ENCODE peak calls at places on chromosomes 16 and 17, in four cellular contexts. W is vagina; F is activated CD4-positive, alpha-beta T cell treated with anti-CD3 and anti-CD28 coated beads, Interleukin-2, amount 10 ng/mL, durations not matched to agents 7 days and 5 days; M is NCI-H774. X is an unnamed sample.
A peak's percentile ranks its signal among the peaks of the same experiment; 100 is the strongest.

GRCh38 chr17:60164164-60164563 is 14.4 kb downstream of the CA4 start:
- DNase-seq in F (no peak), M (no peak), W (no peak), X (no peak)

GRCh38 chr17:3773511-3773910 is 27.5 kb downstream of the ITGAE start:
- DNase-seq in M (no peak), W (no peak), F (no peak), X (no peak)

GRCh38 chr16:49924078-49924477 is 68.2 kb upstream of the ZNF423 start:
- DNase-seq in F (no peak), W (no peak), M (no peak), X (no peak)

GRCh38 chr16:945271-946047 is 25.3 kb downstream of the LMF1 start:
- DNase-seq in M (no peak), F (no peak), W (no peak), X (no peak)

GRCh38 chr16:55471448-55472097 is 7.4 kb upstream of the MMP2 start:
- DNase-seq in F (no peak), W (no peak), M (no peak), X (no peak)

GRCh38 chr17:59825533-59826316 is 67.0 kb downstream of the TUBD1 start:
- DNase-seq in M (no peak), F (no peak), W (no peak), X (no peak)

GRCh38 chr17:17859909-17860760 is 23.3 kb upstream of the SREBF1 start:
- DNase-seq in W (no peak), F (peak; percentile 78), M (no peak), X (no peak)

GRCh38 chr17:74923538-74924249 is 379 bp upstream of the OTOP2 start:
- DNase-seq in M (peak; percentile 70), F (peak; percentile 71), W (no peak), X (no peak)

GRCh38 chr17:82670661-82671060 is 22.4 kb upstream of the WDR45B start:
- DNase-seq in F (no peak), W (no peak), M (no peak), X (peak; percentile 24)

GRCh38 chr16:17561056-17561455 is 90.3 kb upstream of the XYLT1 start:
- DNase-seq in M (no peak), W (no peak), F (no peak), X (no peak)

GRCh38 chr16:27020031-27020430 is 46.7 kb upstream of the C16orf82 start:
- DNase-seq in F (no peak), M (no peak), W (peak; percentile 58), X (no peak)

GRCh38 chr16:77657016-77657415 is 65.3 kb upstream of the NUDT7 start:
- DNase-seq in W (no peak), M (no peak), F (no peak), X (no peak)

GRCh38 chr16:67425046-67425445 is 5.9 kb upstream of the HSD11B2 start:
- DNase-seq in W (no peak), F (no peak), M (no peak), X (no peak)

GRCh38 chr16:85800321-85800669 is 800 bp downstream of the COX4I1 start:
- DNase-seq in M (no peak), F (peak; percentile 17), W (no peak), X (no peak)

GRCh38 chr17:34254651-34255380 is at the start of gene CCL2:
- DNase-seq in F (no peak), M (no peak), W (no peak), X (no peak)

GRCh38 chr16:88685156-88686061 is 898 bp downstream of the SNAI3 start:
- DNase-seq in M (no peak), F (peak; percentile 66), W (no peak), X (no peak)

GRCh38 chr17:8925808-8926207 is 39.7 kb downstream of the PIK3R5 start:
- DNase-seq in W (no peak), F (no peak), M (no peak), X (no peak)

X was measured in chondrocyte.